ENCODE peak calls at places on chromosomes 11 and 22, in nine cellular contexts. V is stimulated activated CD4-positive, alpha-beta T cell treated with anti-CD3 and anti-CD28 coated beads, Interleukin-4, amount 100 ng/mL, for 24 hours; W is HS-5; C is spleen; O is HCEC 1CT; G is anterior cingulate cortex; L is NCI-H1092 treated with DMSO at 0.1 percent for 48 hours; Y is effector memory CD4-positive, alpha-beta T cell; A is AG10803. P is an unnamed sample.

GRCh38 chr22:46893281-46894020 is 131.0 kb downstream of the TBC1D22A start:
- DNase-seq in V (no peak), W (no peak), C (no peak), O (no peak), G (no peak), L (no peak), Y (no peak), A (peak), P (no peak)

GRCh38 chr11:71298761-71299181 is 46.4 kb upstream of the SHANK2 start:
- DNase-seq in V (no peak), W (no peak), C (no peak), O (no peak), G (no peak), L (no peak), Y (no peak), A (no peak), P (no peak)

GRCh38 chr22:17990942-17991341 is 33.4 kb downstream of the MICAL3 start:
- DNase-seq in V (no peak), W (no peak), C (peak), O (no peak), G (no peak), L (no peak), Y (no peak), A (no peak), P (no peak)

GRCh38 chr11:31827458-31828206 is 16.5 kb upstream of the PAX6 start:
- DNase-seq in V (no peak), W (no peak), C (no peak), O (no peak), G (no peak), L (no peak), Y (no peak), A (no peak), P (no peak)

GRCh38 chr22:44351685-44352377 is 39.1 kb upstream of the SHISAL1 start:
- DNase-seq in V (peak), W (peak), C (no peak), O (peak), G (no peak), L (no peak), Y (no peak), A (peak), P (peak)

GRCh38 chr11:28464252-28464867 is 356.2 kb downstream of the METTL15 start:
- DNase-seq in V (no peak), W (no peak), C (no peak), O (peak), G (no peak), L (no peak), Y (no peak), A (peak), P (no peak)

GRCh38 chr11:13080861-13081260 is 71.7 kb downstream of the RASSF10 start:
- DNase-seq in V (no peak), W (no peak), C (no peak), O (no peak), G (no peak), L (no peak), Y (no peak), A (no peak), P (no peak)

GRCh38 chr11:16289541-16289940 is 66.8 kb downstream of the SOX6 start:
- DNase-seq in V (no peak), W (no peak), C (no peak), O (no peak), G (no peak), L (no peak), Y (no peak), A (no peak), P (no peak)

GRCh38 chr11:128054323-128054910 is 532.9 kb downstream of the ETS1 start:
- DNase-seq in V (no peak), W (peak), C (no peak), O (peak), G (no peak), L (no peak), Y (no peak), A (peak), P (no peak)

GRCh38 chr11:68659158-68659921 is 25.0 kb upstream of the GAL start:
- DNase-seq in V (no peak), W (peak), C (peak), O (peak), G (peak), L (peak), Y (no peak), A (peak), P (no peak)

GRCh38 chr11:561148-562003 is 606 bp downstream of the RASSF7 start:
- DNase-seq in V (no peak), W (no peak), C (no peak), O (no peak), G (no peak), L (no peak), Y (no peak), A (peak), P (peak)

GRCh38 chr11:64844330-64845124 is at the start of gene CDC42BPG:
- DNase-seq in V (peak), W (no peak), C (peak), O (peak), G (no peak), L (peak), Y (peak), A (peak), P (peak)

GRCh38 chr11:128627666-128628342 is 40.4 kb upstream of the ETS1 start:
- DNase-seq in V (peak), W (no peak), C (no peak), O (no peak), G (no peak), L (no peak), Y (no peak), A (no peak), P (peak)

GRCh38 chr11:119315139-119316016 is 1.6 kb downstream of the MCAM start:
- DNase-seq in V (peak), W (no peak), C (peak), O (no peak), G (peak), L (peak), Y (peak), A (no peak), P (peak)

GRCh38 chr11:29435421-29435820 is 581.4 kb downstream of the KCNA4 start:
- DNase-seq in V (no peak), W (no peak), C (no peak), O (no peak), G (no peak), L (no peak), Y (no peak), A (no peak), P (no peak)

GRCh38 chr11:64264371-64264852 is 13.1 kb downstream of the PLCB3 start:
- DNase-seq in V (no peak), W (no peak), C (no peak), O (no peak), G (no peak), L (no peak), Y (no peak), A (no peak), P (no peak)

GRCh38 chr11:99973993-99974392 is 713.1 kb upstream of the ARHGAP42 start:
- DNase-seq in V (no peak), W (peak), C (no peak), O (no peak), G (no peak), L (no peak), Y (no peak), A (no peak), P (no peak)

GRCh38 chr11:86571273-86571948 is 101.0 kb downstream of the ME3 start:
- DNase-seq in V (no peak), W (no peak), C (no peak), O (peak), G (no peak), L (no peak), Y (no peak), A (no peak), P (no peak)

GRCh38 chr11:2663506-2663905 is 36.3 kb downstream of the KCNQ1OT1 start:
- DNase-seq in V (no peak), W (no peak), C (peak), O (no peak), G (no peak), L (no peak), Y (no peak), A (no peak), P (no peak)

GRCh38 chr11:13051257-13051656 is 42.1 kb downstream of the RASSF10 start:
- DNase-seq in V (no peak), W (no peak), C (no peak), O (no peak), G (no peak), L (no peak), Y (no peak), A (no peak), P (no peak)

GRCh38 chr11:117725048-117725734 is 71.8 kb downstream of the DSCAML1 start:
- DNase-seq in V (no peak), W (no peak), C (peak), O (no peak), G (peak), L (peak), Y (no peak), A (no peak), P (no peak)

GRCh38 chr22:45007247-45007945 is 2.4 kb downstream of the PHF21B start:
- DNase-seq in V (no peak), W (no peak), C (no peak), O (no peak), G (peak), L (no peak), Y (no peak), A (no peak), P (no peak)

GRCh38 chr11:43282607-43283440 is 29.0 kb upstream of the API5 start:
- DNase-seq in V (peak), W (no peak), C (peak), O (peak), G (peak), L (peak), Y (no peak), A (peak), P (peak)

GRCh38 chr11:128593281-128593680 is 5.9 kb upstream of the ETS1 start:
- DNase-seq in V (no peak), W (no peak), C (no peak), O (peak), G (no peak), L (no peak), Y (no peak), A (peak), P (no peak)

GRCh38 chr11:12838463-12839120 is 164.4 kb downstream of the TEAD1 start:
- DNase-seq in V (no peak), W (peak), C (no peak), O (peak), G (no peak), L (no peak), Y (no peak), A (peak), P (no peak)

GRCh38 chr11:104033134-104033533 is 3.3 kb upstream of the DDI1 start:
- DNase-seq in V (no peak), W (peak), C (no peak), O (peak), G (no peak), L (no peak), Y (no peak), A (peak), P (no peak)

GRCh38 chr22:46057762-46058420 is 80.9 kb upstream of the WNT7B start:
- DNase-seq in V (peak), W (no peak), C (peak), O (peak), G (no peak), L (no peak), Y (no peak), A (peak), P (peak)

P was measured in activated CD4-positive, alpha-beta T cell treated with anti-CD3 and anti-CD28 coated beads, Interleukin-2, amount 10 ng/mL, durations not matched to agents 7 days and 5 days.